ENCODE peak calls at places on chromosome 4, in eight cellular contexts. Y, A, R, I, M, Q, O and Z are unnamed samples.

GRCh38 chr4:166972071-166972470 is 262.2 kb downstream of the SPOCK3 start:
- DNase-seq in Y (peak), A (no peak), R (no peak), I (no peak), M (no peak), Q (no peak), O (no peak), Z (no peak)

GRCh38 chr4:146175541-146176453 is at the start of gene LSM6:
- DNase-seq in Y (peak), A (peak), R (peak), I (peak), M (peak), Q (peak), O (peak), Z (peak)

GRCh38 chr4:102500371-102501175 is 586 bp upstream of the NFKB1 start:
- DNase-seq in Y (peak), A (peak), R (peak), I (peak), M (peak), Q (peak), O (peak), Z (no peak)

GRCh38 chr4:91288702-91289311 is 1015.0 kb upstream of the GRID2 start:
- DNase-seq in Y (no peak), A (no peak), R (no peak), I (no peak), M (no peak), Q (no peak), O (no peak), Z (no peak)

GRCh38 chr4:163544407-163545038 is 50.0 kb downstream of the TMA16 start:
- DNase-seq in Y (peak), A (peak), R (peak), I (peak), M (peak), Q (peak), O (peak), Z (no peak)

GRCh38 chr4:169912996-169913395 is 113.2 kb downstream of the MFAP3L start:
- DNase-seq in Y (no peak), A (no peak), R (no peak), I (peak), M (no peak), Q (no peak), O (no peak), Z (no peak)

GRCh38 chr4:149781150-149781549 is 34.5 kb downstream of the IQCM start:
- DNase-seq in Y (peak), A (peak), R (no peak), I (peak), M (no peak), Q (no peak), O (no peak), Z (no peak)

GRCh38 chr4:80125252-80126177 is 52.5 kb upstream of the ANTXR2 start:
- DNase-seq in Y (peak), A (peak), R (peak), I (peak), M (no peak), Q (no peak), O (no peak), Z (no peak)

GRCh38 chr4:110107868-110108267 is 90.5 kb downstream of the ELOVL6 start:
- DNase-seq in Y (peak), A (no peak), R (no peak), I (peak), M (no peak), Q (no peak), O (no peak), Z (no peak)

GRCh38 chr4:48472794-48473193 is 10.3 kb upstream of the SLC10A4 start:
- DNase-seq in Y (no peak), A (no peak), R (no peak), I (no peak), M (no peak), Q (no peak), O (no peak), Z (no peak)

GRCh38 chr4:129095811-129096454 is at the start of gene C4orf33:
- DNase-seq in Y (peak), A (peak), R (peak), I (peak), M (peak), Q (peak), O (peak), Z (peak)

GRCh38 chr4:90142091-90142490 is 14.9 kb downstream of the CCSER1 start:
- DNase-seq in Y (no peak), A (no peak), R (no peak), I (no peak), M (no peak), Q (no peak), O (no peak), Z (no peak)

GRCh38 chr4:8728536-8729407 is 136.2 kb downstream of the CPZ start:
- DNase-seq in Y (no peak), A (no peak), R (no peak), I (no peak), M (no peak), Q (peak), O (no peak), Z (no peak)